ENCODE peak calls at places on chromosome 9, in four cellular contexts. One of them, this sample, is unnamed. For H3K4me1, the result is how much of the 10 kb centered on the place peaks cover.

GRCh38 chr9:137410891-137411249 is 12.1 kb downstream of the EXD3 start:
- DNase-seq in GM23338: no peak
- DNase-seq in mammary epithelial cell: no peak
- DNase-seq in neural progenitor cell: no peak
- DNase-seq in this sample: no peak

GRCh38 chr9:5799314-5799713 is 33.6 kb downstream of the ERMP1 start:
- DNase-seq in GM23338: peak
- DNase-seq in mammary epithelial cell: peak
- DNase-seq in neural progenitor cell: peak
- DNase-seq in this sample: no peak

GRCh38 chr9:108550111-108550510 is 305.7 kb downstream of the ACTL7B start:
- DNase-seq in neural progenitor cell: no peak
- DNase-seq in GM23338: no peak
- DNase-seq in mammary epithelial cell: no peak
- DNase-seq in this sample: no peak

GRCh38 chr9:137045294-137046093 is 483 bp downstream of the NPDC1 start:
- DNase-seq in neural progenitor cell: peak
- DNase-seq in GM23338: peak
- DNase-seq in mammary epithelial cell: no peak
- DNase-seq in this sample: no peak

GRCh38 chr9:88689509-88689908 is 154.5 kb downstream of the NXNL2 start:
- DNase-seq in GM23338: no peak
- DNase-seq in neural progenitor cell: no peak
- DNase-seq in mammary epithelial cell: no peak
- DNase-seq in this sample: no peak

GRCh38 chr9:127583605-127584053 is 28.4 kb upstream of the STXBP1 start:
- DNase-seq in GM23338: no peak
- DNase-seq in mammary epithelial cell: peak
- DNase-seq in neural progenitor cell: no peak
- DNase-seq in this sample: no peak

GRCh38 chr9:3578786-3579185 is 53.0 kb upstream of the RFX3 start:
- DNase-seq in GM23338: no peak
- DNase-seq in mammary epithelial cell: peak
- DNase-seq in neural progenitor cell: no peak
- DNase-seq in this sample: no peak

GRCh38 chr9:110351009-110351467 is 13.4 kb upstream of the TXNDC8 start:
- DNase-seq in GM23338: no peak
- DNase-seq in mammary epithelial cell: peak
- DNase-seq in neural progenitor cell: no peak
- DNase-seq in this sample: no peak

GRCh38 chr9:127133739-127134167 is 11.3 kb upstream of the ANGPTL2 start:
- DNase-seq in neural progenitor cell: peak
- DNase-seq in GM23338: peak
- DNase-seq in mammary epithelial cell: no peak
- DNase-seq in this sample: no peak

GRCh38 chr9:27487128-27487527 is 37.0 kb upstream of the IFNK start:
- DNase-seq in GM23338: no peak
- DNase-seq in neural progenitor cell: no peak
- DNase-seq in mammary epithelial cell: no peak
- DNase-seq in this sample: no peak

GRCh38 chr9:83772860-83773259 is 44.7 kb downstream of the GKAP1 start:
- DNase-seq in neural progenitor cell: no peak
- DNase-seq in GM23338: no peak
- DNase-seq in mammary epithelial cell: no peak
- DNase-seq in this sample: no peak

GRCh38 chr9:94676446-94677148 is 37.3 kb upstream of the FBP1 start:
- DNase-seq in GM23338: no peak
- DNase-seq in mammary epithelial cell: no peak
- DNase-seq in neural progenitor cell: no peak
- DNase-seq in this sample: no peak

GRCh38 chr9:81314525-81314924 is 374.8 kb downstream of the TLE1 start:
- DNase-seq in GM23338: no peak
- DNase-seq in neural progenitor cell: no peak
- DNase-seq in mammary epithelial cell: no peak
- DNase-seq in this sample: no peak

GRCh38 chr9:99296375-99296951 is 74.4 kb downstream of the SEC61B start:
- DNase-seq in mammary epithelial cell: no peak
- DNase-seq in GM23338: peak
- DNase-seq in neural progenitor cell: no peak
- DNase-seq in this sample: peak

GRCh38 chr9:114958021-114958846 is 27.8 kb upstream of the TNFSF8 start:
- DNase-seq in neural progenitor cell: no peak
- DNase-seq in GM23338: no peak
- DNase-seq in mammary epithelial cell: peak
- DNase-seq in this sample: peak

GRCh38 chr9:112000743-112001142 is 104.1 kb downstream of the UGCG start:
- DNase-seq in mammary epithelial cell: no peak
- DNase-seq in neural progenitor cell: no peak
- DNase-seq in GM23338: peak
- DNase-seq in this sample: no peak

GRCh38 chr9:133771486-133772482 is 33.6 kb upstream of the SARDH start:
- DNase-seq in neural progenitor cell: no peak
- DNase-seq in GM23338: no peak
- DNase-seq in mammary epithelial cell: no peak
- DNase-seq in this sample: no peak

GRCh38 chr9:90251311-90251710 is 391.3 kb downstream of the DIRAS2 start:
- DNase-seq in mammary epithelial cell: no peak
- DNase-seq in GM23338: no peak
- DNase-seq in neural progenitor cell: no peak
- DNase-seq in this sample: no peak

GRCh38 chr9:10050016-10050415 is 562.8 kb downstream of the PTPRD start:
- DNase-seq in neural progenitor cell: no peak
- DNase-seq in mammary epithelial cell: peak
- DNase-seq in GM23338: no peak
- DNase-seq in this sample: no peak

GRCh38 chr9:76528642-76529190 is 69.7 kb downstream of the GCNT1 start:
- DNase-seq in neural progenitor cell: no peak
- DNase-seq in mammary epithelial cell: no peak
- DNase-seq in GM23338: no peak
- DNase-seq in this sample: no peak

GRCh38 chr9:76529667-76530066 is 70.7 kb downstream of the GCNT1 start:
- DNase-seq in mammary epithelial cell: no peak
- DNase-seq in GM23338: no peak
- DNase-seq in neural progenitor cell: no peak
- DNase-seq in this sample: no peak

GRCh38 chr9:76530458-76531100 is 71.6 kb downstream of the GCNT1 start:
- DNase-seq in mammary epithelial cell: no peak
- DNase-seq in GM23338: no peak
- DNase-seq in neural progenitor cell: no peak
- DNase-seq in this sample: no peak

GRCh38 chr9:76526026-76526425 is 67.0 kb downstream of the GCNT1 start:
- DNase-seq in mammary epithelial cell: no peak
- DNase-seq in neural progenitor cell: no peak
- DNase-seq in GM23338: no peak
- DNase-seq in this sample: no peak

DNA sequence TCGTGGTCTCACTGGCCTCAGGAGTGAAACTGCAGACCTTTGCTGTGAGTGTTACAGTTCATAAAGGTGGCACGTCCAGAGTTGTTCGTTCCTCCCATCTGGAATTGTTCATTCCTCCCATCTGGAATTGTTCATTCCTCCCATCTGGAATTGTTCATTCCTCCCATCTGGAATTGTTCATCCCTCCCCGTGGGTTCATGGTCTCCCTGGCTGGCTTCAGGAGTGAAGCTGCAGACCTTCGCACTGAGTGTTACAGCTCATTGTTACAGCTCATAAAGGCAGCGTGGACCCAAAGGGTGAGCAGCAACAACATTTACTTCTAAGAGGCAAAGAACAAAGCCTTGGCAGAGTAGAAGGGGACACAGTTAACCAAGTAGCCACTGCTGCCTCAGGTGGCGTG is 69.1 kb downstream of the GCNT1 start:
- DNase-seq in GM23338: no peak
- DNase-seq in neural progenitor cell: no peak
- DNase-seq in mammary epithelial cell: no peak
- DNase-seq in this sample: no peak
- H3K4me1 ChIP-seq in GM23338: under half
- H3K4me1 ChIP-seq in neural progenitor cell: under half
- H3K4me1 ChIP-seq in mammary epithelial cell: under half
- H3K4me1 ChIP-seq in this sample: under half

GRCh38 chr9:69047331-69047730 is 11.8 kb downstream of the FXN start:
- DNase-seq in GM23338: no peak
- DNase-seq in mammary epithelial cell: no peak
- DNase-seq in neural progenitor cell: no peak
- DNase-seq in this sample: no peak
- H3K4me2 ChIP-seq in GM23338: no peak
- H3K4me2 ChIP-seq in mammary epithelial cell: no peak
- H3K4me2 ChIP-seq in neural progenitor cell: no peak
- H3K4me2 ChIP-seq in this sample: no peak

GRCh38 chr9:130732131-130732530 is 38.6 kb downstream of the EXOSC2 start:
- DNase-seq in mammary epithelial cell: peak
- DNase-seq in GM23338: peak
- DNase-seq in neural progenitor cell: no peak
- DNase-seq in this sample: no peak
- TF ChIP-seq CTCF in mammary epithelial cell: no peak
- TF ChIP-seq CTCF in GM23338: peak
- TF ChIP-seq CTCF in neural progenitor cell: peak
- TF ChIP-seq CTCF in this sample: no peak

DNA sequence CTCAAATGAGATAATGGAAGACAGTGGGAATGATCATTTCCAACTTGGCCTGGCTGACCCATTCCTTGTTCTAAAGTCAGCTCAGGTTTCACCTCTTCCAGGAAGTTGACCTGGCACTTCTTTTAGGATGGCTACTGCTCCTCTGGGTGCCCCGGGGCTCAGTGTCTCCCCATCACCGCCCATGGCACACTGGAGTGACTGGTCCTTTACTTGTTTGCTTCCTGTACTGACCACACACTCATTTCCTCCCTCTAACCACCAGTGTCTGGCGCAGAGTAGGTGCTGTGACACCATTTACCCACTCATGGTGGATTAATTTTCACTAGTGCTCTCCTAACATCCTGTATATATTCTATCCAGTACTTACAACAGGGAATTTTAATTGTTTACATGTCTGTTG is 183.5 kb downstream of the CDK5RAP2 start:
- DNase-seq in mammary epithelial cell: no peak
- DNase-seq in GM23338: no peak
- DNase-seq in neural progenitor cell: no peak
- DNase-seq in this sample: no peak
- H3K4me1 ChIP-seq in mammary epithelial cell: under half
- H3K4me1 ChIP-seq in GM23338: under half
- H3K4me1 ChIP-seq in neural progenitor cell: under half
- H3K4me1 ChIP-seq in this sample: under half

DNA sequence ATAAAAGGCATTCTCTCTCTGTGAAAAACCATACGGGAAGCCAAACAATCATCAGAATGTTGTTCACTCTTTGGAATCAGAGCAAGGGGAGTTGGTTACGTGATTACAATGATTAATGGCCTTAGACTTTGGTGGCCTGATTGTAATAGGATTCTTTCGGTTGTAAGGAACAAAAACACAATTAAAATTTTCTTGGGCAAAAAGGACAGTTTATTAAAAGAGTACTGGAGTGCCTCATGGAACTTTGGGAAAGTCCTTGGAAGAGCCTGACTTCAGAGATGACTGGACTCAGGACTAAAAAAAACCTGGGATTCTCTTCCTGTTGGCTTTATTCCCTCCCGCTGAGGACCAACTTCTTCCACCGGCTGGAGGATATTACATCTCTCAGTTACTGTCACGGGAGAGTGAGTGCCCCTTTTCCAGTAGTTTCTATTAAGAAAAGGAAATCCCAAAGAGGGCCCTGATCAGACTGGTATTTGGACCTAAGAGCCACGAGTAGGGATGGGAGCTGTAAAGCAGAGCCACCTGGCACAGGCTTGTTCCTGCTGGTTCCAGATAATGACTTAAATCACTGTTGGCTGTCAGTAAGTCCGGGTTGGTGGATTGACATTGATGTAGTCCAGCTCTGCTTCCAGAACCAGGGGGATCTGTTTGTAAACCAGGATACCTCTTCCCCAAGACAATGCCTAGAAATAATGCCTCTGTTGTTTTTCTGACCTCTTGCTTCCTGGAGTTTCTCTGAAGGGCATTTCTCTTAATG is 53.9 kb downstream of the CFAP95 start:
- DNase-seq in neural progenitor cell: no peak
- DNase-seq in GM23338: peak
- DNase-seq in mammary epithelial cell: no peak
- DNase-seq in this sample: no peak
- H3K4me2 ChIP-seq in neural progenitor cell: no peak
- H3K4me2 ChIP-seq in GM23338: no peak
- H3K4me2 ChIP-seq in mammary epithelial cell: no peak
- H3K4me2 ChIP-seq in this sample: no peak

DNA sequence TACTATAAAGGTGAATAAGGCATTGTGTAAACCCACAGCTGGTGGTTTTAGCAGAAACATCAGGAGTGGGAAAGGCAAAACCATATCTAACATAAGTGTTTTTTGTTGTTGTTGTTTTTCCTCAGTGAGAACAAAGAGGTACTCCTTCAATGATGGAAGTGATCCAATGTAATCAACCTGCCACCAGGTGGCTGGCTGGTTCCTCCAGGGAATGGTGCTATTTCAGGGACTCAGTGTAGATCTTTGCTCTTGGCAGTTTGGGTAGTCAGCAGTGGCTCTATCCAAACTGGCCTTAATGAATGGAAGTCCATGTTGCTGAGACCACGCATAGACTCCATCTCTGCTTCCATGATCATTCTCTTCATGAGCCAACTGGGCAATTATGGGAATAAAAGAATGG is 10.8 kb downstream of the DMRTA1 start:
- DNase-seq in GM23338: peak
- DNase-seq in neural progenitor cell: peak
- DNase-seq in mammary epithelial cell: no peak
- DNase-seq in this sample: no peak
- TF ChIP-seq CTCF in GM23338: peak
- TF ChIP-seq CTCF in neural progenitor cell: peak
- TF ChIP-seq CTCF in mammary epithelial cell: peak
- TF ChIP-seq CTCF in this sample: no peak